ENCODE peak calls at places on chromosomes 5 and 9, in nine cellular contexts. One of them, this sample, is unnamed.

GRCh38 chr9:96442491-96442890 is 7.5 kb upstream of the HABP4 start:
- DNase-seq in NB4: peak
- DNase-seq in heart left ventricle: no peak
- DNase-seq in right lobe of liver: no peak
- DNase-seq in lower leg skin: no peak
- DNase-seq in IMR-90: no peak
- DNase-seq in adrenal gland: no peak
- DNase-seq in upper lobe of left lung: no peak
- DNase-seq in sigmoid colon: no peak
- DNase-seq in this sample: no peak

GRCh38 chr9:72533322-72533721 is 11.9 kb downstream of the TMC1 start:
- DNase-seq in heart left ventricle: no peak
- DNase-seq in IMR-90: peak
- DNase-seq in lower leg skin: no peak
- DNase-seq in adrenal gland: no peak
- DNase-seq in NB4: no peak
- DNase-seq in sigmoid colon: peak
- DNase-seq in right lobe of liver: no peak
- DNase-seq in upper lobe of left lung: no peak
- DNase-seq in this sample: no peak

GRCh38 chr9:96022445-96023031 is 147.0 kb downstream of the ERCC6L2 start:
- DNase-seq in IMR-90: no peak
- DNase-seq in upper lobe of left lung: peak
- DNase-seq in sigmoid colon: no peak
- DNase-seq in right lobe of liver: no peak
- DNase-seq in lower leg skin: no peak
- DNase-seq in NB4: peak
- DNase-seq in adrenal gland: no peak
- DNase-seq in heart left ventricle: peak
- DNase-seq in this sample: peak

GRCh38 chr5:138467711-138468132 is 2.4 kb downstream of the EGR1 start:
- DNase-seq in right lobe of liver: no peak
- DNase-seq in IMR-90: no peak
- DNase-seq in adrenal gland: peak
- DNase-seq in NB4: no peak
- DNase-seq in upper lobe of left lung: no peak
- DNase-seq in lower leg skin: no peak
- DNase-seq in sigmoid colon: no peak
- DNase-seq in heart left ventricle: no peak
- DNase-seq in this sample: no peak

GRCh38 chr5:146751781-146752401 is 126.7 kb downstream of the PPP2R2B start:
- DNase-seq in NB4: no peak
- DNase-seq in sigmoid colon: no peak
- DNase-seq in lower leg skin: no peak
- DNase-seq in IMR-90: no peak
- DNase-seq in upper lobe of left lung: peak
- DNase-seq in adrenal gland: no peak
- DNase-seq in right lobe of liver: no peak
- DNase-seq in heart left ventricle: no peak
- DNase-seq in this sample: no peak

GRCh38 chr9:88179080-88179521 is 40.8 kb upstream of the SPATA31C2 start:
- DNase-seq in NB4: peak
- DNase-seq in IMR-90: no peak
- DNase-seq in adrenal gland: peak
- DNase-seq in lower leg skin: no peak
- DNase-seq in right lobe of liver: no peak
- DNase-seq in heart left ventricle: no peak
- DNase-seq in sigmoid colon: no peak
- DNase-seq in upper lobe of left lung: no peak
- DNase-seq in this sample: no peak

GRCh38 chr5:130045334-130045733 is 141.1 kb downstream of the CHSY3 start:
- DNase-seq in adrenal gland: no peak
- DNase-seq in upper lobe of left lung: no peak
- DNase-seq in NB4: no peak
- DNase-seq in lower leg skin: no peak
- DNase-seq in heart left ventricle: no peak
- DNase-seq in IMR-90: no peak
- DNase-seq in sigmoid colon: no peak
- DNase-seq in right lobe of liver: no peak
- DNase-seq in this sample: no peak

GRCh38 chr5:2355859-2356258 is 395.6 kb downstream of the IRX2 start:
- DNase-seq in NB4: no peak
- DNase-seq in right lobe of liver: no peak
- DNase-seq in lower leg skin: no peak
- DNase-seq in adrenal gland: no peak
- DNase-seq in sigmoid colon: no peak
- DNase-seq in upper lobe of left lung: no peak
- DNase-seq in heart left ventricle: no peak
- DNase-seq in IMR-90: no peak
- DNase-seq in this sample: no peak

GRCh38 chr5:40834391-40834848 is 602 bp downstream of the RPL37 start:
- DNase-seq in heart left ventricle: no peak
- DNase-seq in sigmoid colon: no peak
- DNase-seq in adrenal gland: peak
- DNase-seq in NB4: peak
- DNase-seq in upper lobe of left lung: peak
- DNase-seq in IMR-90: peak
- DNase-seq in right lobe of liver: peak
- DNase-seq in lower leg skin: no peak
- DNase-seq in this sample: peak

GRCh38 chr5:151684690-151685361 is 1.9 kb downstream of the SPARC start:
- DNase-seq in lower leg skin: peak
- DNase-seq in upper lobe of left lung: no peak
- DNase-seq in adrenal gland: peak
- DNase-seq in NB4: peak
- DNase-seq in right lobe of liver: no peak
- DNase-seq in sigmoid colon: peak
- DNase-seq in heart left ventricle: peak
- DNase-seq in IMR-90: peak
- DNase-seq in this sample: peak

GRCh38 chr9:28051559-28051958 is 478.3 kb upstream of the C9orf72 start:
- DNase-seq in sigmoid colon: no peak
- DNase-seq in NB4: no peak
- DNase-seq in heart left ventricle: no peak
- DNase-seq in IMR-90: no peak
- DNase-seq in upper lobe of left lung: no peak
- DNase-seq in right lobe of liver: no peak
- DNase-seq in lower leg skin: no peak
- DNase-seq in adrenal gland: no peak
- DNase-seq in this sample: no peak

GRCh38 chr5:170247363-170247762 is 14.6 kb downstream of the C5orf58 start:
- DNase-seq in sigmoid colon: no peak
- DNase-seq in heart left ventricle: no peak
- DNase-seq in IMR-90: no peak
- DNase-seq in upper lobe of left lung: no peak
- DNase-seq in lower leg skin: no peak
- DNase-seq in adrenal gland: no peak
- DNase-seq in right lobe of liver: no peak
- DNase-seq in NB4: no peak
- DNase-seq in this sample: no peak

GRCh38 chr5:87850843-87851242 is 417.8 kb downstream of the TMEM161B start:
- DNase-seq in NB4: no peak
- DNase-seq in right lobe of liver: no peak
- DNase-seq in IMR-90: no peak
- DNase-seq in heart left ventricle: no peak
- DNase-seq in upper lobe of left lung: no peak
- DNase-seq in lower leg skin: no peak
- DNase-seq in sigmoid colon: no peak
- DNase-seq in adrenal gland: no peak
- DNase-seq in this sample: no peak

GRCh38 chr9:125785187-125785840 is 38.1 kb downstream of the PBX3 start:
- DNase-seq in heart left ventricle: no peak
- DNase-seq in lower leg skin: no peak
- DNase-seq in adrenal gland: no peak
- DNase-seq in sigmoid colon: no peak
- DNase-seq in right lobe of liver: no peak
- DNase-seq in upper lobe of left lung: peak
- DNase-seq in IMR-90: no peak
- DNase-seq in NB4: no peak
- DNase-seq in this sample: no peak

GRCh38 chr9:18421391-18421790 is 52.6 kb upstream of the ADAMTSL1 start:
- DNase-seq in right lobe of liver: no peak
- DNase-seq in IMR-90: no peak
- DNase-seq in upper lobe of left lung: no peak
- DNase-seq in lower leg skin: no peak
- DNase-seq in NB4: no peak
- DNase-seq in sigmoid colon: no peak
- DNase-seq in heart left ventricle: no peak
- DNase-seq in adrenal gland: no peak
- DNase-seq in this sample: no peak

GRCh38 chr5:8828596-8829321 is 717.1 kb downstream of the SEMA5A start:
- DNase-seq in NB4: no peak
- DNase-seq in sigmoid colon: no peak
- DNase-seq in lower leg skin: no peak
- DNase-seq in adrenal gland: no peak
- DNase-seq in IMR-90: peak
- DNase-seq in right lobe of liver: no peak
- DNase-seq in upper lobe of left lung: no peak
- DNase-seq in heart left ventricle: no peak
- DNase-seq in this sample: no peak

GRCh38 chr5:169534311-169534880 is 49.2 kb upstream of the SPDL1 start:
- DNase-seq in lower leg skin: no peak
- DNase-seq in IMR-90: no peak
- DNase-seq in right lobe of liver: no peak
- DNase-seq in adrenal gland: no peak
- DNase-seq in upper lobe of left lung: no peak
- DNase-seq in sigmoid colon: no peak
- DNase-seq in heart left ventricle: no peak
- DNase-seq in NB4: no peak
- DNase-seq in this sample: no peak

GRCh38 chr9:109286571-109286977 is 34.3 kb downstream of the EPB41L4B start:
- DNase-seq in IMR-90: peak
- DNase-seq in NB4: peak
- DNase-seq in adrenal gland: no peak
- DNase-seq in heart left ventricle: no peak
- DNase-seq in upper lobe of left lung: peak
- DNase-seq in right lobe of liver: no peak
- DNase-seq in sigmoid colon: no peak
- DNase-seq in lower leg skin: no peak
- DNase-seq in this sample: peak

DNA sequence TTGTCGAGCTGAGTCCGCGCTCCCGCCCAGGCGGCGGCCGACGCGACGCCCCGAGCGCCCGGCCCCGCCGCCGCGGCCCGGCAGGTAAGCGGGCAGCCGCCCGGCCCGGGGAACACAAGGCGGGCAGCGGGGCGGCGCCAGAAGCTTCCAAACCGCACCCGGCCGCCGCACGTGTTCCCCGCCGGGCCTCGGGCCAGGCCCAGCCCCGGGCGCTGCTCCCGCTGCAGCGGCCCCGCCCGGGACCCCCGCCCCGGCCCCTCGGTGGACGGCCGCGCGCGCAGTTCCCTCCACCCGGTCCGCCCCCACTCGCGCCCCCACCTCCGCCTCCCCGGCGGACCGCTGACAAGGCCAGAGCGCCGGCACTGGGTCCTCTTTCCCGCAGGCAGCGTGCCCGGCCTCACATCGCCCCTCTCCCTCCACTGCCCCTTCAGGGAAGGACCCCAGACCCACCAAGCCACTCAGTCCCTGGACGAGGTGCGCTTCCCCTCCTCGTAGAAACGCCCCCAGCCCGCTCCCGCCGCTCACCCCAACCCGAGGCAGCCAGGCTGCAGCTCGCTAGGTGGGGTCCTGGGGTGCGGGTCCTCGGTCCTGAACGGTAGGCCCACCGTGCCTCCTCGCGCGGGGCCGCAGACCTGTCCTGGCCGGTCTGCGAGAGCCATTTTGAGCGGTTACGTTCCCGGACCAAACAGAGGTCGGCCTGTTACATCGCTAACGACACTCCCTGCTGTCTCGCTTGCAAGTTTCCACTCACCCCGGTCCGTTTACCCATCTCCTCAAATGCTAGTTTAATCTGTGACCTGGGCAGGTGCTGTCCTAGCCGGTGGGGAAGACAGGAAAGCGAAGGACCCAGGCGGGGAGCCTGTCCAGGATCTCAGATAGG is 475 bp downstream of the WDR5 start:
- DNase-seq in IMR-90: peak
- DNase-seq in heart left ventricle: no peak
- DNase-seq in adrenal gland: peak
- DNase-seq in right lobe of liver: peak
- DNase-seq in NB4: peak
- DNase-seq in lower leg skin: no peak
- DNase-seq in upper lobe of left lung: no peak
- DNase-seq in sigmoid colon: no peak
- DNase-seq in this sample: peak
- TF ChIP-seq POLR2A in IMR-90: no peak
- TF ChIP-seq POLR2A in heart left ventricle: no peak
- TF ChIP-seq POLR2A in adrenal gland: no peak
- TF ChIP-seq POLR2A in right lobe of liver: peak
- TF ChIP-seq POLR2A in NB4: no peak
- TF ChIP-seq POLR2A in lower leg skin: no peak
- TF ChIP-seq POLR2A in upper lobe of left lung: no peak
- TF ChIP-seq POLR2A in sigmoid colon: no peak
- TF ChIP-seq POLR2A in this sample: no peak

GRCh38 chr5:122140900-122141299 is 11.6 kb downstream of the ZNF474 start:
- DNase-seq in right lobe of liver: no peak
- DNase-seq in sigmoid colon: no peak
- DNase-seq in adrenal gland: no peak
- DNase-seq in IMR-90: no peak
- DNase-seq in heart left ventricle: no peak
- DNase-seq in NB4: no peak
- DNase-seq in lower leg skin: no peak
- DNase-seq in upper lobe of left lung: no peak
- DNase-seq in this sample: no peak
- TF ChIP-seq POLR2A in right lobe of liver: no peak
- TF ChIP-seq POLR2A in sigmoid colon: no peak
- TF ChIP-seq POLR2A in adrenal gland: no peak
- TF ChIP-seq POLR2A in IMR-90: no peak
- TF ChIP-seq POLR2A in heart left ventricle: no peak
- TF ChIP-seq POLR2A in NB4: no peak
- TF ChIP-seq POLR2A in lower leg skin: no peak
- TF ChIP-seq POLR2A in upper lobe of left lung: no peak
- TF ChIP-seq POLR2A in this sample: no peak

GRCh38 chr9:128823362-128823902 is 5.1 kb downstream of the ENDOG start:
- DNase-seq in NB4: no peak
- DNase-seq in sigmoid colon: no peak
- DNase-seq in adrenal gland: no peak
- DNase-seq in right lobe of liver: no peak
- DNase-seq in lower leg skin: no peak
- DNase-seq in upper lobe of left lung: no peak
- DNase-seq in IMR-90: no peak
- DNase-seq in heart left ventricle: no peak
- DNase-seq in this sample: no peak
- TF ChIP-seq POLR2A in NB4: no peak
- TF ChIP-seq POLR2A in sigmoid colon: no peak
- TF ChIP-seq POLR2A in adrenal gland: no peak
- TF ChIP-seq POLR2A in right lobe of liver: no peak
- TF ChIP-seq POLR2A in lower leg skin: no peak
- TF ChIP-seq POLR2A in upper lobe of left lung: no peak
- TF ChIP-seq POLR2A in IMR-90: no peak
- TF ChIP-seq POLR2A in heart left ventricle: no peak
- TF ChIP-seq POLR2A in this sample: no peak

DNA sequence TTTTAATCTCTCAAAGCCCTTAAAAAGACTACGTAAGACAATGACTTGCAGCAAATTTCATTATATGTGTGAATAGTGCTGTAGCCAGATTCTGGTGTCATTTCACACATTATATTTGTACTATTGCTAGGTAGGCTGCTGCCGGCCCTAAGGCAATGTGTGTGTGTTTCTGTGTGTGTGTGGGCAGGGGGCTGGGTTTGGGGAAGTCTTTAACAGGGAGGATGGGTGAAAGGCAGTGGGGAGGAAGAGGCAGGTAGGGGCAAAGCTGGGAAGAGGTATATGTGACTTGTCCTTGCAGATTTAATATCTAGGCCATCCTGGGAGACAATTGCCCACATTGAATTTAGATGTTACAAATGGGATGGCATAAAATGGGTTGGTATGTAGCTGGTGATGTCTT is 130.8 kb downstream of the MACIR start:
- DNase-seq in right lobe of liver: no peak
- DNase-seq in sigmoid colon: no peak
- DNase-seq in heart left ventricle: no peak
- DNase-seq in adrenal gland: no peak
- DNase-seq in NB4: no peak
- DNase-seq in upper lobe of left lung: no peak
- DNase-seq in lower leg skin: no peak
- DNase-seq in IMR-90: no peak
- DNase-seq in this sample: no peak
- TF ChIP-seq POLR2A in right lobe of liver: no peak
- TF ChIP-seq POLR2A in sigmoid colon: no peak
- TF ChIP-seq POLR2A in heart left ventricle: no peak
- TF ChIP-seq POLR2A in adrenal gland: no peak
- TF ChIP-seq POLR2A in NB4: no peak
- TF ChIP-seq POLR2A in upper lobe of left lung: no peak
- TF ChIP-seq POLR2A in lower leg skin: no peak
- TF ChIP-seq POLR2A in IMR-90: no peak
- TF ChIP-seq POLR2A in this sample: no peak

This sample was measured in erythroblast.